ENCODE peak calls at places on chromosomes 12 and 14, in four cellular contexts. One of them, this sample, is unnamed.

GRCh38 chr14:37384870-37385596 is 187.3 kb downstream of the MIPOL1 start:
- DNase-seq in NCI-H1694: no peak
- DNase-seq in hippocampal formation: no peak
- DNase-seq in activated CD4-positive, CD25-positive, alpha-beta regulatory T cell treated with anti-CD3 and anti-CD28 coated beads, Interleukin-2, amount 50 U/mL, for 16 hours: no peak
- DNase-seq in this sample: no peak

GRCh38 chr12:63752283-63752682 is 27.4 kb upstream of the RXYLT1 start:
- DNase-seq in activated CD4-positive, CD25-positive, alpha-beta regulatory T cell treated with anti-CD3 and anti-CD28 coated beads, Interleukin-2, amount 50 U/mL, for 16 hours: no peak
- DNase-seq in hippocampal formation: no peak
- DNase-seq in NCI-H1694: no peak
- DNase-seq in this sample: no peak

GRCh38 chr12:113030875-113031525 is 25.5 kb upstream of the DTX1 start:
- DNase-seq in NCI-H1694: peak; percentile 75
- DNase-seq in hippocampal formation: no peak
- DNase-seq in activated CD4-positive, CD25-positive, alpha-beta regulatory T cell treated with anti-CD3 and anti-CD28 coated beads, Interleukin-2, amount 50 U/mL, for 16 hours: no peak
- DNase-seq in this sample: peak; percentile 92

GRCh38 chr14:49861581-49861922 is 9.0 kb upstream of the NEMF start:
- DNase-seq in hippocampal formation: no peak
- DNase-seq in activated CD4-positive, CD25-positive, alpha-beta regulatory T cell treated with anti-CD3 and anti-CD28 coated beads, Interleukin-2, amount 50 U/mL, for 16 hours: peak; percentile 9
- DNase-seq in NCI-H1694: peak; percentile 44
- DNase-seq in this sample: peak; percentile 85

GRCh38 chr14:23123419-23123818 is 4.4 kb upstream of the CEBPE start:
- DNase-seq in hippocampal formation: no peak
- DNase-seq in activated CD4-positive, CD25-positive, alpha-beta regulatory T cell treated with anti-CD3 and anti-CD28 coated beads, Interleukin-2, amount 50 U/mL, for 16 hours: no peak
- DNase-seq in NCI-H1694: peak; percentile 95
- DNase-seq in this sample: peak; percentile 15

GRCh38 chr12:50845021-50845647 is 2.4 kb downstream of the TMPRSS12 start:
- DNase-seq in NCI-H1694: no peak
- DNase-seq in hippocampal formation: no peak
- DNase-seq in activated CD4-positive, CD25-positive, alpha-beta regulatory T cell treated with anti-CD3 and anti-CD28 coated beads, Interleukin-2, amount 50 U/mL, for 16 hours: no peak
- DNase-seq in this sample: no peak

GRCh38 chr12:123532808-123533649 is 490 bp downstream of the RILPL1 start:
- DNase-seq in activated CD4-positive, CD25-positive, alpha-beta regulatory T cell treated with anti-CD3 and anti-CD28 coated beads, Interleukin-2, amount 50 U/mL, for 16 hours: no peak
- DNase-seq in hippocampal formation: no peak
- DNase-seq in NCI-H1694: no peak
- DNase-seq in this sample: no peak

GRCh38 chr12:852864-853263 is 96.6 kb downstream of the RAD52 start:
- DNase-seq in hippocampal formation: no peak
- DNase-seq in NCI-H1694: no peak
- DNase-seq in activated CD4-positive, CD25-positive, alpha-beta regulatory T cell treated with anti-CD3 and anti-CD28 coated beads, Interleukin-2, amount 50 U/mL, for 16 hours: no peak
- DNase-seq in this sample: no peak

GRCh38 chr12:6493580-6494350 is at the start of gene NCAPD2:
- DNase-seq in hippocampal formation: peak; percentile 96
- DNase-seq in activated CD4-positive, CD25-positive, alpha-beta regulatory T cell treated with anti-CD3 and anti-CD28 coated beads, Interleukin-2, amount 50 U/mL, for 16 hours: peak; percentile 94
- DNase-seq in NCI-H1694: peak; percentile 98
- DNase-seq in this sample: peak; percentile 98

GRCh38 chr14:78157855-78158436 is 12.2 kb upstream of the NRXN3 start:
- DNase-seq in NCI-H1694: no peak
- DNase-seq in hippocampal formation: no peak
- DNase-seq in activated CD4-positive, CD25-positive, alpha-beta regulatory T cell treated with anti-CD3 and anti-CD28 coated beads, Interleukin-2, amount 50 U/mL, for 16 hours: no peak
- DNase-seq in this sample: no peak

GRCh38 chr12:52370906-52371608 is 3.8 kb upstream of the KRT85 start:
- DNase-seq in activated CD4-positive, CD25-positive, alpha-beta regulatory T cell treated with anti-CD3 and anti-CD28 coated beads, Interleukin-2, amount 50 U/mL, for 16 hours: no peak
- DNase-seq in hippocampal formation: peak; percentile 72
- DNase-seq in NCI-H1694: no peak
- DNase-seq in this sample: peak; percentile 14

GRCh38 chr14:76943072-76943471 is 85.4 kb downstream of the IRF2BPL start:
- DNase-seq in hippocampal formation: no peak
- DNase-seq in NCI-H1694: no peak
- DNase-seq in activated CD4-positive, CD25-positive, alpha-beta regulatory T cell treated with anti-CD3 and anti-CD28 coated beads, Interleukin-2, amount 50 U/mL, for 16 hours: no peak
- DNase-seq in this sample: no peak

GRCh38 chr14:104546591-104547309 is 32.8 kb upstream of the C14orf180 start:
- DNase-seq in NCI-H1694: peak; percentile 84
- DNase-seq in activated CD4-positive, CD25-positive, alpha-beta regulatory T cell treated with anti-CD3 and anti-CD28 coated beads, Interleukin-2, amount 50 U/mL, for 16 hours: no peak
- DNase-seq in hippocampal formation: no peak
- DNase-seq in this sample: no peak

GRCh38 chr12:109771746-109772621 is 58.4 kb downstream of the FAM222A start:
- DNase-seq in hippocampal formation: no peak
- DNase-seq in activated CD4-positive, CD25-positive, alpha-beta regulatory T cell treated with anti-CD3 and anti-CD28 coated beads, Interleukin-2, amount 50 U/mL, for 16 hours: no peak
- DNase-seq in NCI-H1694: no peak
- DNase-seq in this sample: no peak

GRCh38 chr14:50045039-50045711 is 71.2 kb downstream of the VCPKMT start:
- DNase-seq in activated CD4-positive, CD25-positive, alpha-beta regulatory T cell treated with anti-CD3 and anti-CD28 coated beads, Interleukin-2, amount 50 U/mL, for 16 hours: peak; percentile 32
- DNase-seq in NCI-H1694: no peak
- DNase-seq in hippocampal formation: peak; percentile 19
- DNase-seq in this sample: no peak

GRCh38 chr14:21383848-21384493 is at the start of gene SUPT16H:
- DNase-seq in activated CD4-positive, CD25-positive, alpha-beta regulatory T cell treated with anti-CD3 and anti-CD28 coated beads, Interleukin-2, amount 50 U/mL, for 16 hours: peak; percentile 92
- DNase-seq in hippocampal formation: peak; percentile 88
- DNase-seq in NCI-H1694: peak; percentile 98
- DNase-seq in this sample: peak; percentile 96

GRCh38 chr12:128381537-128381936 is 114.6 kb downstream of the TMEM132C start:
- DNase-seq in hippocampal formation: peak; percentile 79
- DNase-seq in NCI-H1694: no peak
- DNase-seq in activated CD4-positive, CD25-positive, alpha-beta regulatory T cell treated with anti-CD3 and anti-CD28 coated beads, Interleukin-2, amount 50 U/mL, for 16 hours: no peak
- DNase-seq in this sample: no peak

GRCh38 chr12:15322164-15323054 is at the start of gene PTPRO:
- DNase-seq in activated CD4-positive, CD25-positive, alpha-beta regulatory T cell treated with anti-CD3 and anti-CD28 coated beads, Interleukin-2, amount 50 U/mL, for 16 hours: no peak
- DNase-seq in NCI-H1694: no peak
- DNase-seq in hippocampal formation: no peak
- DNase-seq in this sample: no peak

GRCh38 chr12:6167327-6168280 is 32.6 kb upstream of the CD9 start:
- DNase-seq in NCI-H1694: no peak
- DNase-seq in hippocampal formation: no peak
- DNase-seq in activated CD4-positive, CD25-positive, alpha-beta regulatory T cell treated with anti-CD3 and anti-CD28 coated beads, Interleukin-2, amount 50 U/mL, for 16 hours: peak; percentile 7
- DNase-seq in this sample: no peak